ENCODE peak calls at places on chromosomes 16 and 17, in seven cellular contexts. C is left lung, S is body of pancreas, Q is IMR-90, M is heart right ventricle, Y is Peyer's patch, J is neural progenitor cell. O is an unnamed sample.
A peak's percentile ranks its signal among the peaks of the same experiment; 100 is the strongest.

GRCh38 chr17:82089723-82090548 is 8.1 kb downstream of the FASN start:
- DNase-seq in C (no peak), S (no peak), Q (no peak), M (no peak), Y (no peak), J (no peak), O (no peak)

GRCh38 chr17:40316571-40317344 is 7.8 kb downstream of the RARA start:
- DNase-seq in C (peak; percentile 64), S (peak; percentile 75), Q (peak; percentile 75), M (peak; percentile 81), Y (peak; percentile 17), J (peak; percentile 85), O (no peak)

GRCh38 chr17:69909389-69909788 is 165.6 kb upstream of the KCNJ16 start:
- DNase-seq in C (no peak), S (no peak), Q (no peak), M (no peak), Y (no peak), J (no peak), O (no peak)

GRCh38 chr17:81244358-81245023 is 5.4 kb downstream of the NDUFAF8 start:
- DNase-seq in C (no peak), S (no peak), Q (no peak), M (no peak), Y (no peak), J (no peak), O (no peak)

GRCh38 chr17:31096106-31096436 is 1.3 kb downstream of the NF1 start:
- DNase-seq in C (no peak), S (no peak), Q (no peak), M (no peak), Y (no peak), J (no peak), O (no peak)

GRCh38 chr16:49651980-49652379 is 203.9 kb downstream of the ZNF423 start:
- DNase-seq in C (no peak), S (no peak), Q (no peak), M (no peak), Y (no peak), J (no peak), O (peak; percentile 19)

GRCh38 chr17:19461139-19461538 is 50.1 kb downstream of the RNF112 start:
- DNase-seq in C (no peak), S (no peak), Q (no peak), M (no peak), Y (no peak), J (peak; percentile 53), O (peak; percentile 40)

GRCh38 chr17:80260791-80261158 is at the start of gene RNF213:
- DNase-seq in C (peak; percentile 61), S (peak; percentile 57), Q (no peak), M (peak; percentile 50), Y (peak; percentile 61), J (peak; percentile 79), O (peak; percentile 74)

GRCh38 chr17:21149626-21150025 is 22.9 kb downstream of the DHRS7B start:
- DNase-seq in C (no peak), S (no peak), Q (no peak), M (no peak), Y (no peak), J (no peak), O (no peak)

GRCh38 chr16:24491721-24492120 is 47.6 kb upstream of the RBBP6 start:
- DNase-seq in C (no peak), S (no peak), Q (no peak), M (no peak), Y (no peak), J (no peak), O (no peak)

GRCh38 chr17:66949501-66949900 is 15.0 kb upstream of the CACNG4 start:
- DNase-seq in C (no peak), S (no peak), Q (peak; percentile 8), M (no peak), Y (no peak), J (no peak), O (no peak)

GRCh38 chr17:2050871-2051387 is 4.0 kb upstream of the HIC1 start:
- DNase-seq in C (no peak), S (no peak), Q (peak; percentile 65), M (no peak), Y (no peak), J (peak; percentile 82), O (peak; percentile 44)

DNA sequence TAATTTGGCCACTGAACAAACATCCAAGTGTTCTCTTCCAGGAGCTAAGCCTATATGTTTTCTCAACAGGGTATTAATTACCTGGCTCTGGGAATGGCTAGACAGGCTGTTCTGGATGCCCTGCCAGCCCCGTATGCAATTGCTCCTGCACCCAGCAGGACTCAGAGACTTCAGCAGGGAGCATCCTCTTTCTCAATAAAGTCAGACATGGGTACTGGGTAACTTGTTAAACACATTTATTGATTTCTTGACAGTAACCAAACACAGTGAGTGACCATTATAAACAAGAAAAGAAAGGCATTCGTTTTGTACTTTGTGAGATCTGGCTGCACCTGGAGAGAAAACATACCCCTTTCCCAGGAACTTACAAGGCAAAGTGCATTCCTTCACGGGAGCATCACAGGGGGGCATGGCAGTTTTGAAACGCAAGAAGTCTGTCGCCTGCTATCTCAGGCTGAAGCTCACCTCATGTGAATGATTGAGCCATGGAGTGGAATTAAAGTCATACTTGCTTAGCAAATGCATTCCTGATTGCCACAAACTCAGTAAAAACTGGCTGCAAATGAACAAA is 369.8 kb downstream of the UTP18 start:
- DNase-seq in C (no peak), S (no peak), Q (no peak), M (no peak), Y (no peak), J (no peak), O (no peak)
- H3K4me1 ChIP-seq in C (no peaks in the 10 kb centered on the region), S (no peaks in the 10 kb centered on the region), Q (no peaks in the 10 kb centered on the region), M (no peaks in the 10 kb centered on the region), Y (no peaks in the 10 kb centered on the region), J (peaks cover 6% of the 10 kb centered on the region), O (no peaks in the 10 kb centered on the region)

GRCh38 chr17:78922876-78923498 is 2.2 kb downstream of the TIMP2 start:
- DNase-seq in C (no peak), S (no peak), Q (no peak), M (no peak), Y (no peak), J (no peak), O (no peak)
- H3K4me3 ChIP-seq in C (no peak overlapping the region), S (no peak overlapping the region), Q (peak overlapping the region; percentile 89), M (peak overlapping the region; percentile 71), Y (peak overlapping the region; percentile 73), J (peak overlapping the region; percentile 91), O (no peak overlapping the region)

GRCh38 chr17:33688771-33689170 is 395.7 kb upstream of the ASIC2 start:
- DNase-seq in C (no peak), S (no peak), Q (no peak), M (no peak), Y (no peak), J (no peak), O (no peak)

GRCh38 chr17:33687831-33688230 is 394.7 kb upstream of the ASIC2 start:
- DNase-seq in C (no peak), S (no peak), Q (no peak), M (no peak), Y (no peak), J (no peak), O (no peak)

GRCh38 chr17:33684714-33685113 is 391.6 kb upstream of the ASIC2 start:
- DNase-seq in C (no peak), S (no peak), Q (no peak), M (no peak), Y (no peak), J (no peak), O (no peak)

GRCh38 chr17:33686171-33686570 is 393.1 kb upstream of the ASIC2 start:
- DNase-seq in C (no peak), S (no peak), Q (no peak), M (no peak), Y (no peak), J (no peak), O (peak; percentile 27)

DNA sequence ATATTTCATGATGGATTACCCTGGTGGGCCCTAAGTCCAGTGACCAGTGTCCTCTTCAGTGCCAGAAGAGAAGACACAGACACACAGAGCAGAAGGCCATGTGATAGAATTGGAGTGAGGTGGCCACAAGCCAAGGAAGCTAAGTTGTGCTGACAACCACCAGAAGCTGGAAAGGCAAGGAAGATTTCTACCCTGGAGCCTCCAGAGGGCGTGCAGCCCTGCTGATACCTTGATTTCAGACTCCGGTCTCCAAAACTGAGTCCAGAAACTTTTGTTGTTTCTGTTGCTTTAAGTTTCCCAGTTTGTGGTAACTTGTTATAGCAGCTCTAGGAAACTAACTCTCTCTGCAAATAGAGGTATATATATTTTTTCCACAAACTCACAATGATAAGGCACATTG is 396.6 kb upstream of the ASIC2 start:
- DNase-seq in C (no peak), S (no peak), Q (no peak), M (no peak), Y (no peak), J (no peak), O (no peak)
- TF ChIP-seq CTCF in C (no peak), S (no peak), Q (no peak), M (no peak), Y (no peak), J (no peak), O (no peak)

GRCh38 chr16:10335681-10336080 is 50.2 kb upstream of the ATF7IP2 start:
- DNase-seq in C (no peak), S (no peak), Q (no peak), M (no peak), Y (no peak), J (no peak), O (no peak)

GRCh38 chr16:10326647-10327046 is 59.2 kb upstream of the ATF7IP2 start:
- DNase-seq in C (no peak), S (no peak), Q (no peak), M (no peak), Y (no peak), J (no peak), O (no peak)

GRCh38 chr16:10332775-10333174 is 53.1 kb upstream of the ATF7IP2 start:
- DNase-seq in C (no peak), S (no peak), Q (no peak), M (no peak), Y (no peak), J (no peak), O (no peak)

GRCh38 chr16:10333321-10334032 is 52.4 kb upstream of the ATF7IP2 start:
- DNase-seq in C (no peak), S (peak; percentile 14), Q (no peak), M (no peak), Y (no peak), J (no peak), O (no peak)

GRCh38 chr16:10332301-10332700 is 53.6 kb upstream of the ATF7IP2 start:
- DNase-seq in C (no peak), S (peak; percentile 41), Q (no peak), M (peak; percentile 9), Y (no peak), J (no peak), O (no peak)
- H3K4me1 ChIP-seq in C (no peaks in the 10 kb centered on the region), S (peaks cover 42% of the 10 kb centered on the region), Q (no peaks in the 10 kb centered on the region), M (no peaks in the 10 kb centered on the region), Y (no peaks in the 10 kb centered on the region), J (no peaks in the 10 kb centered on the region), O (no peaks in the 10 kb centered on the region)

DNA sequence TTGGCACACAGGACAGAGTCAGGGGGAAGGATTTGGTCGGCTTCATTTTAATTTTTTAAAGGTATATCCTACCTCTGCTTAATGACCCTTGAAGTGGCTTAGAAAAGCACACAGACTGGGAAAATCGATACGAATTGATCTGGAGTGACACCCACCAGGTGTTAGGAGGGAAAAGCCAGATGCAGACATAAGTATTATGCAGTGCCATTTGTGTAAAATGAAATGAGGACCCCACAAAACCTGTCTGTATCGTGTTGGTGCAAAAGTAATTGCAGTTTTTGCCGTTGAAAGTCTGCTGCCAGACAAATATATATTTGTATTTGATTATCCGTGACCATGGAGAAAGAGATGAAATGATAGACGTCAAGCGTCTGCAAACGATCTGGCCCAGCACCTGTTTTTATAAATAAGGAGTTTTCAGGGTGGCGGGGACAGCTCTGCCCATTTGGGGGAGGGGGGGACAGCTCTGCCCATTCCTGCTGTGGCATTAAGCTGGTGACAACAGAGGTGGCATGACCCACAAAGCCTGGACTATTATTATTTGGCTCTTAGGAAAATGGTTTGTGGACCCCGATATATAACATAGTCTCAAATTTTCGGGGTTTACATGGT is 143.6 kb upstream of the PLCG2 start:
- DNase-seq in C (no peak), S (no peak), Q (no peak), M (no peak), Y (no peak), J (no peak), O (no peak)
- H3K4me3 ChIP-seq in C (no peak overlapping the region), S (no peak overlapping the region), Q (no peak overlapping the region), M (no peak overlapping the region), Y (no peak overlapping the region), J (peak overlapping the region; percentile 22), O (no peak overlapping the region)